ENCODE peak calls at places on chromosome 11, in seven cellular contexts. T is effector memory CD4-positive, alpha-beta T cell; P is naive thymus-derived CD4-positive, alpha-beta T cell; X is CD8-positive, alpha-beta memory T cell; Y is body of pancreas; W is OCI-LY7; S is cardiac muscle cell. D is an unnamed sample. For H3K4me1, the result is how much of the 10 kb centered on the place peaks cover.

GRCh38 chr11:2474059-2474901 is 29.5 kb downstream of the KCNQ1 start:
- DNase-seq in Y (peak), P (no peak), T (no peak), X (no peak), S (no peak), W (no peak), D (no peak)

GRCh38 chr11:127073621-127074020 is 73.1 kb upstream of the KIRREL3 start:
- DNase-seq in S (no peak), X (no peak), W (no peak), Y (no peak), T (no peak), P (no peak), D (no peak)

GRCh38 chr11:117300301-117300700 is 9.2 kb downstream of the BACE1-AS start:
- DNase-seq in T (no peak), Y (peak), P (no peak), S (peak), W (no peak), X (no peak), D (no peak)

GRCh38 chr11:114075891-114076441 is 16.5 kb downstream of the ZBTB16 start:
- DNase-seq in Y (no peak), S (peak), X (peak), T (no peak), P (peak), W (peak), D (peak)

GRCh38 chr11:61973603-61974162 is 6.2 kb upstream of the FTH1 start:
- DNase-seq in Y (peak), T (no peak), W (no peak), S (no peak), X (no peak), P (no peak), D (peak)

GRCh38 chr11:115168229-115168671 is 336.0 kb downstream of the CADM1 start:
- DNase-seq in P (no peak), T (no peak), X (no peak), W (no peak), Y (no peak), S (no peak), D (peak)

GRCh38 chr11:71929491-71929890 is 645 bp downstream of the RNF121 start:
- DNase-seq in T (no peak), P (no peak), S (no peak), W (no peak), X (no peak), Y (no peak), D (no peak)

GRCh38 chr11:124467376-124468061 is 22.0 kb upstream of the OR8B8 start:
- DNase-seq in Y (no peak), T (no peak), X (no peak), W (no peak), S (no peak), P (no peak), D (no peak)

GRCh38 chr11:61283613-61284012 is 11.5 kb downstream of the VWCE start:
- DNase-seq in S (no peak), X (no peak), Y (no peak), T (no peak), W (no peak), P (no peak), D (no peak)

GRCh38 chr11:72605958-72606357 is 68.3 kb downstream of the PDE2A start:
- DNase-seq in T (no peak), X (no peak), S (no peak), Y (no peak), W (no peak), P (no peak), D (no peak)

GRCh38 chr11:21811572-21811971 is 381.3 kb upstream of the ANO5 start:
- DNase-seq in W (no peak), Y (no peak), S (peak), X (no peak), T (no peak), P (no peak), D (no peak)

GRCh38 chr11:123300874-123301695 is 106.0 kb upstream of the CLMP start:
- DNase-seq in W (peak), S (no peak), T (no peak), Y (no peak), P (no peak), X (no peak), D (peak)

GRCh38 chr11:1051356-1052132 is 15.0 kb upstream of the MUC6 start:
- DNase-seq in W (no peak), P (no peak), S (no peak), T (no peak), X (peak), Y (no peak), D (no peak)

GRCh38 chr11:114195981-114196731 is 100.0 kb upstream of the NNMT start:
- DNase-seq in W (peak), S (no peak), X (peak), Y (peak), P (peak), T (no peak), D (peak)

GRCh38 chr11:26228778-26229177 is 103.2 kb upstream of the ANO3 start:
- DNase-seq in Y (no peak), S (no peak), W (no peak), X (no peak), T (no peak), P (no peak), D (no peak)

GRCh38 chr11:133903875-133904817 is 52.6 kb downstream of the IGSF9B start:
- DNase-seq in W (no peak), P (no peak), T (no peak), S (no peak), Y (no peak), X (peak), D (no peak)

GRCh38 chr11:2137202-2138071 is 1.8 kb downstream of the IGF2 start:
- DNase-seq in T (no peak), X (no peak), P (no peak), W (no peak), Y (peak), S (peak), D (no peak)

GRCh38 chr11:111459506-111460270 is 52.5 kb downstream of the BTG4 start:
- DNase-seq in X (no peak), T (no peak), S (no peak), Y (no peak), P (no peak), W (no peak), D (no peak)

GRCh38 chr11:132490976-132491375 is 1041.3 kb downstream of the OPCML start:
- DNase-seq in Y (no peak), P (no peak), S (no peak), X (no peak), W (no peak), T (no peak), D (peak)

GRCh38 chr11:96162816-96163499 is 180.0 kb downstream of the MAML2 start:
- DNase-seq in S (no peak), T (no peak), Y (no peak), P (no peak), W (no peak), X (no peak), D (no peak)

GRCh38 chr11:13302440-13302958 is 24.9 kb downstream of the BMAL1 start:
- DNase-seq in Y (no peak), P (no peak), W (no peak), T (no peak), X (no peak), S (no peak), D (no peak)
- H3K27ac ChIP-seq in Y (no peak), P (no peak), W (no peak), T (no peak), X (no peak), S (no peak), D (no peak)

GRCh38 chr11:65961267-65962135 is at the start of gene SART1:
- DNase-seq in X (peak), T (peak), P (peak), S (peak), W (peak), Y (peak), D (peak)
- H3K4me1 ChIP-seq in X (under half), T (under half), P (under half), S (under half), W (under half), Y (under half), D (under half)

DNA sequence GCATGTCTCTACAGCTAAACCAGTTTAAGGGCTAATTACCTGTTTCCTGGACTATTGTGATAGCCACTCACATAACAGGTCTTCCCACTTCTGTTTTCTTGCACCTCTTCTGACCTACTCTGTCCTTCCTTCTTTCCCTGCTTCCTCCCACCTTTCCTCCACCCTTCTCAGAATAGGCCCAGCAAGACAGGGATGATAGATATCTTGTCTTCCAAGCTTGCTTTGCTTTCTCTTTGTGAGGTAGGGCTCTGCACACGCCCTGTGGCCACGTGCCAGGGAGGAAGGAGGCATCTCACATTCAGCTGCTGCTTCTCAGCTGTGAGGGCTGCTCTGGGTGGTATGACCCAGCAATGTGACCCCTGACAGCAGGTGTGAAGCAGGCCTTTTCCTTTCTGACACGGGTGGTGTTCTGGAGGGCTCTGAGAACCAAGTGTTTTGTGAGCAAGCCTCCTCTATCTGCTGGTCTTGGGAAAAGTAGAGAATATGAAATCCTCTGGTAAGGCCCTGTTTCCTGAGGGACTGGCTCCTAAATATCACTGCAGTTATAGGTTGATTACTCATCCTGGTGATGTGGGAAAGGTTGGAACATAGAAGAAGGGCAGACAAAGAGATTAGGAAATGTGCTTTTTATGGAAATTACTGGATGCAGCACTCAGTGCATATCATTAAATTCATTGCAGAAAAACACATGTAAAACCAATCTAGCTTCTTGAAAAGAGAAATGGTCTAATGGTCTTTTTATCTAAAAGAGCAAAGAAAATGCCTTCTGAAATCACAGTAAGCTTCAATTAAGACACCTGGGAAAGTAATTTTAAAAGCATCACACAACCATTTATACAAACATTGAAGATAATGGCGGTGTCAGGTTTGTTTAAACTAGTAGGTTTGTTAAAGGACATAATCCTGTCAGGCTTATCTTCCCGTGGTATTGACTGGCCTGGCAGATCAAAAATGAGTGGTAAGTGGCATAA is 8.5 kb downstream of the AMOTL1 start:
- DNase-seq in W (no peak), T (no peak), X (no peak), S (no peak), Y (peak), P (no peak), D (peak)
- H3K27ac ChIP-seq in W (no peak), T (no peak), X (no peak), S (no peak), Y (no peak), P (no peak), D (peak)

GRCh38 chr11:43985386-43985752 is 42.9 kb downstream of the C11orf96 start:
- DNase-seq in P (no peak), T (no peak), S (no peak), Y (no peak), W (no peak), X (no peak), D (no peak)

GRCh38 chr11:43988040-43988793 is 45.8 kb downstream of the C11orf96 start:
- DNase-seq in P (no peak), Y (no peak), S (peak), T (no peak), X (no peak), W (no peak), D (no peak)

GRCh38 chr11:43987384-43988039 is 45.1 kb downstream of the C11orf96 start:
- DNase-seq in W (no peak), S (no peak), Y (peak), T (no peak), X (no peak), P (no peak), D (no peak)

GRCh38 chr11:43986327-43986726 is 43.9 kb downstream of the C11orf96 start:
- DNase-seq in X (no peak), W (no peak), Y (no peak), S (no peak), P (no peak), T (no peak), D (no peak)

GRCh38 chr11:43986881-43987280 is 44.4 kb downstream of the C11orf96 start:
- DNase-seq in X (no peak), T (no peak), Y (no peak), W (no peak), P (no peak), S (no peak), D (no peak)
- H3K4me1 ChIP-seq in X (under half), T (under half), Y (under half), W (under half), P (under half), S (under half), D (under half)

GRCh38 chr11:12696911-12697581 is 22.8 kb downstream of the TEAD1 start:
- DNase-seq in P (no peak), W (no peak), X (no peak), T (no peak), Y (no peak), S (no peak), D (peak)

GRCh38 chr11:12695878-12696277 is 21.7 kb downstream of the TEAD1 start:
- DNase-seq in X (no peak), S (no peak), T (no peak), P (no peak), Y (no peak), W (no peak), D (no peak)

GRCh38 chr11:12694182-12694531 is 19.9 kb downstream of the TEAD1 start:
- DNase-seq in X (no peak), S (no peak), T (no peak), W (peak), P (no peak), Y (peak), D (no peak)

GRCh38 chr11:12693485-12694181 is 19.4 kb downstream of the TEAD1 start:
- DNase-seq in X (no peak), Y (peak), P (no peak), T (no peak), W (peak), S (no peak), D (peak)

GRCh38 chr11:12695221-12695794 is 21.1 kb downstream of the TEAD1 start:
- DNase-seq in T (no peak), W (no peak), P (no peak), S (no peak), Y (no peak), X (no peak), D (no peak)
- H3K27ac ChIP-seq in T (no peak), W (no peak), P (no peak), S (peak), Y (peak), X (no peak), D (peak)

GRCh38 chr11:20035701-20036601 is 124.3 kb downstream of the DBX1 start:
- DNase-seq in X (no peak), P (no peak), Y (no peak), W (no peak), T (no peak), S (no peak), D (peak)
- H3K4me1 ChIP-seq in X (under half), P (under half), Y (under half), W (under half), T (under half), S (half or more), D (under half)

DNA sequence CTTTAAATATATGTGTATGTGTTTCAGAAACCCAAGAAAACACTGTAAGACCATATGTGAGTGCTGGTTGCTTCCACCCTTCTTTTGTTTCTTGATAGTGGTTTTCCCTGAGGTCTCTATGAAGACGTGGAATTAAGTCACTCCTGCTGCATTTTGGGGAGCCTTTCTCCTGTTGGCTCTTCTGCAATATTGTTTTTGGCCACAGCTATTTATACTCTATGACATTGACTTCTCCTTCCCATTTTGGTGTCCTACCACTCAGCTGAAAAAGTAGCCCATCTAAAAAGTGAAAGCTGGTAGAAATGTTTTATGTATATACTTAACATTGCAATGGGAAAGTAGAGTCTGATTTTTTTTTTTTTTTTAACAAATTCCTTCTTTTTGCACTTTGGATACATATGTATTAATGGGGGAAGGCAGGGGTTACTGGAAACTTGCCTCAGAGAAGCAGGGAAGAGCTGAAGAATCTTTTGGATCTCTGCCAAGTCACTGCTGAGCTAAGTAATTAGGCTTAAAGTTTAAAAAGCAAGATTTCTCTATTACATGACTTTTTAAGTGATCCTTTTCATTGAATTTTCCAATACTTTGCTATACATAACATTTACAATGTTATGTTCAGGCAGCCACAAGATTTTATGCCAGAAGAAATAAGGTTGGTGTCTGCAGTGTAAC is 1.8 kb downstream of the TTC17 start:
- DNase-seq in S (peak), W (peak), T (no peak), Y (no peak), P (no peak), X (no peak), D (no peak)
- H3K27ac ChIP-seq in S (peak), W (no peak), T (no peak), Y (no peak), P (no peak), X (no peak), D (no peak)